ENCODE peak calls at places on chromosomes 7 and 10, in five cellular contexts. Q is GM23248, W is neural progenitor cell, U is fibroblast of lung, H is mammary epithelial cell. N is an unnamed sample. For H4K20me1, the result is how much of the 10 kb centered on the place peaks cover.

GRCh38 chr10:125002423-125003145 is 60.7 kb downstream of the ZRANB1 start:
- DNase-seq in U (no peak), Q (no peak), H (no peak), W (no peak), N (no peak)

GRCh38 chr7:68581417-68581816 is 1016.9 kb upstream of the AUTS2 start:
- DNase-seq in W (no peak), Q (no peak), U (no peak), H (no peak), N (no peak)

GRCh38 chr10:124122211-124122610 is 28.8 kb upstream of the CHST15 start:
- DNase-seq in W (no peak), H (no peak), U (no peak), Q (no peak), N (no peak)

GRCh38 chr7:30143748-30144251 is 9.0 kb downstream of the MTURN start:
- DNase-seq in Q (peak), U (peak), H (peak), W (no peak), N (no peak)

GRCh38 chr7:42550706-42551470 is 313.9 kb upstream of the GLI3 start:
- DNase-seq in U (no peak), W (no peak), Q (peak), H (no peak), N (no peak)

GRCh38 chr7:155899596-155899995 is 87.3 kb upstream of the SHH start:
- DNase-seq in Q (no peak), U (no peak), W (no peak), H (no peak), N (no peak)

GRCh38 chr10:72081210-72081609 is 7.1 kb downstream of the SPOCK2 start:
- DNase-seq in Q (no peak), U (no peak), W (no peak), H (no peak), N (no peak)

GRCh38 chr7:158924956-158925355 is 68.6 kb downstream of the DYNC2I1 start:
- DNase-seq in Q (peak), W (no peak), H (no peak), U (peak), N (no peak)

GRCh38 chr10:23693895-23694294 is 255.0 kb downstream of the OTUD1 start:
- DNase-seq in Q (no peak), U (no peak), H (no peak), W (peak), N (no peak)

GRCh38 chr7:26007510-26007909 is 144.5 kb upstream of the NFE2L3 start:
- DNase-seq in W (no peak), H (no peak), Q (no peak), U (no peak), N (no peak)

GRCh38 chr10:87921934-87922688 is 58.7 kb downstream of the PTEN start:
- DNase-seq in U (no peak), W (no peak), H (no peak), Q (peak), N (no peak)

GRCh38 chr7:150666412-150666811 is 19.1 kb upstream of the GIMAP2 start:
- DNase-seq in H (no peak), Q (no peak), U (no peak), W (no peak), N (no peak)

GRCh38 chr7:95491201-95491600 is 5.5 kb downstream of the ASB4 start:
- DNase-seq in W (no peak), Q (no peak), U (no peak), H (no peak), N (no peak)

GRCh38 chr7:36515847-36516246 is 126.2 kb downstream of the ANLN start:
- DNase-seq in Q (no peak), U (no peak), H (no peak), W (no peak), N (no peak)

GRCh38 chr7:41724996-41725395 is 22.1 kb upstream of the INHBA start:
- DNase-seq in W (no peak), H (no peak), U (no peak), Q (no peak), N (no peak)

GRCh38 chr10:104327745-104328635 is 10.3 kb downstream of the ITPRIP start:
- DNase-seq in U (peak), Q (peak), H (peak), W (peak), N (no peak)

GRCh38 chr10:34446046-34446445 is 369.1 kb downstream of the PARD3 start:
- DNase-seq in W (no peak), Q (no peak), H (no peak), U (no peak), N (no peak)

GRCh38 chr10:23522345-23522744 is 83.5 kb downstream of the OTUD1 start:
- DNase-seq in U (peak), W (no peak), H (no peak), Q (peak), N (no peak)

GRCh38 chr10:49080071-49080470 is 35.3 kb downstream of the VSTM4 start:
- DNase-seq in U (peak), Q (peak), W (no peak), H (no peak), N (no peak)

GRCh38 chr10:98125940-98126631 is 8.4 kb upstream of the R3HCC1L start:
- DNase-seq in W (no peak), U (no peak), Q (peak), H (no peak), N (no peak)

DNA sequence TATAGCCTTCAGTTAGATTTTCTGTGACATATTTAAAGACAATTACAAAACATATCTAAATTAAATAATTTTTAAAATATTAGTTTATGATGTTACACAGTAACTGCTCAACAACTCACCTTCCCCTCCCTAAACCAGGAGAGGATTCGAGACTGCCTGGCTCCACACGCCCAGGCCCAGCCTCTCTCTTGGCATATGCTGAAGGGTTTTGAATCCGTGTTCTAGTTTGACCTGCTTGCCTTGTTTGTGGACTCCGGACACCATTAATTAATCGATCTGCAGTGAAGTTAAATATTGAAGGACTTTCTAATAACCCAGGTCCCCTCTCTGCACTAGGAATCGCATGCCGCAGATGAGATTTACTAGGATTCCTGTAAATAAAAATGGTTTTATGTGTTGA is 106.6 kb downstream of the LARP4B start:
- DNase-seq in H (no peak), U (no peak), W (no peak), Q (no peak), N (no peak)
- H4K20me1 ChIP-seq in H (under half), U (under half), W (under half), Q (under half), N (under half)

GRCh38 chr7:27152816-27153486 is 568 bp upstream of the HOXA3 start:
- DNase-seq in U (no peak), Q (no peak), H (no peak), W (no peak), N (no peak)

GRCh38 chr7:27153526-27153925 is 1.1 kb upstream of the HOXA3 start:
- DNase-seq in W (no peak), Q (no peak), H (no peak), U (no peak), N (no peak)

GRCh38 chr7:27151341-27151944 is 940 bp downstream of the HOXA3 start:
- DNase-seq in H (peak), Q (peak), U (no peak), W (no peak), N (no peak)

GRCh38 chr7:27150568-27151340 is 1.6 kb downstream of the HOXA3 start:
- DNase-seq in U (peak), W (peak), Q (peak), H (peak), N (no peak)

DNA sequence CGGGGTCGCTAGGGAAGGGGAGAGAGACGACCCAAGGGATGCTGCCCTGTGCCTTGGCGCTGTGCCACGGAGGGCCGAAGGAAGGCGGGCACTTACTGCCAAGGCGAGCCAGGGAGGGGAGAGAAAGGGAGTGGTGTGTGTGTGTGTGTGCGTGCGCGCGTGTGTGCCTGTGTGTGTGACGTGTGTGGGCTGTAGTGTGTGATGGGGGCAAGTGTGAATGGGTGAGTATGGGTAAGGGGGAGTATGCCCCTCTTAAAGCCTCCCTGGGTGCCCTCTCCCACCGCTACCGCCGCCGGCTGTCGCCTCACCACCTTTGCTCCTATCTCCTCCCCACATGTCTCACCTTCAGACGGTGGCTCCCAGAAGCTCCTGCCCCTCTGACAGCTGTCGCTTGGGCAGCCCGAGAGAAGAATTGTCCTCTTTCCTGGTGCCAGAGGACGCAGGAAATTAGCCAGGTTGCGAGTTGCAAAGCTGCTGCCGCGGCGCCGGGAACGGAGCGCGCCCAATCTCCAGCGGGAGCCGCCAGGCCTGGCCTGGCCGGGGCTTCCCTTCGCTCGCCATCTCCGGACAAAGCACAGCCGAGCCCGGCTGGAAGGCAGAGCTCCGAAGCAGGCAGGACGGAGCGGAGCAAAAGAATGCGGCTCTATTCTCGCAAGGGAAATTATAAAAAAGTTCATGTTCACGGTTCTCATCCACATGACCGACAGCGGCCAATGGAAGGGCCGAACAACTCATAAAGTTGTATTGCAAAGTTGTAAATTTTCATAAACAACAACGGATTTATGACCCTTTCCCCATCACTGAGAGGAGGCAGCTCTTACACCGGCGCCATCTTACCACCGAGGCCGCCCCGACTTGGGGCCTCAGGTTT is at the start of gene HOXA3:
- DNase-seq in W (no peak), U (no peak), H (peak), Q (peak), N (no peak)
- H3K4me3 ChIP-seq in W (peak), U (peak), H (peak), Q (peak), N (peak)

GRCh38 chr7:132407764-132408163 is 168.5 kb downstream of the PLXNA4 start:
- DNase-seq in U (peak), H (no peak), W (no peak), Q (no peak), N (no peak)

GRCh38 chr7:132411142-132411541 is 165.1 kb downstream of the PLXNA4 start:
- DNase-seq in Q (no peak), H (no peak), U (no peak), W (no peak), N (no peak)

GRCh38 chr7:132412435-132412834 is 163.8 kb downstream of the PLXNA4 start:
- DNase-seq in Q (no peak), U (no peak), W (no peak), H (no peak), N (no peak)

GRCh38 chr7:132406039-132406438 is 170.2 kb downstream of the PLXNA4 start:
- DNase-seq in H (no peak), Q (peak), U (peak), W (no peak), N (no peak)

GRCh38 chr7:132410385-132410784 is 165.9 kb downstream of the PLXNA4 start:
- DNase-seq in H (no peak), U (no peak), Q (peak), W (no peak), N (no peak)
- H4K20me1 ChIP-seq in H (under half), U (under half), Q (under half), W (under half), N (under half)

GRCh38 chr7:144384071-144384470 is 19.4 kb downstream of the NOBOX start:
- DNase-seq in H (peak), W (no peak), Q (no peak), U (peak), N (no peak)
- H3K4me3 ChIP-seq in H (no peak), W (no peak), Q (no peak), U (no peak), N (peak)

N was measured in keratinocyte.